ENCODE peak calls at places on chromosomes 3 and 15, in seven cellular contexts. S is type B pancreatic cell, Y is iris pigment epithelial cell, E is HCEC 1CT, Q is progenitor cell of endocrine pancreas, D is GM06990, H is NCI-H1092 treated with DMSO at 0.1 percent for 48 hours. N is an unnamed sample.

GRCh38 chr3:180402463-180403073 is 199.4 kb upstream of the TTC14 start:
- DNase-seq in S (no peak), Y (no peak), Q (no peak), E (no peak), D (no peak), H (no peak), N (no peak)

GRCh38 chr15:81865850-81866537 is 179.8 kb downstream of the MEX3B start:
- DNase-seq in H (no peak), D (peak), Y (no peak), Q (no peak), E (no peak), S (no peak), N (no peak)

GRCh38 chr3:190621209-190621608 is 107.3 kb downstream of the IL1RAP start:
- DNase-seq in E (no peak), Q (no peak), S (no peak), H (no peak), Y (no peak), D (no peak), N (no peak)

GRCh38 chr3:157428957-157429356 is 7.7 kb upstream of the PTX3 start:
- DNase-seq in H (no peak), E (no peak), Q (no peak), D (no peak), Y (no peak), S (no peak), N (no peak)

GRCh38 chr3:115960799-115961198 is 337.5 kb downstream of the GAP43 start:
- DNase-seq in H (no peak), D (peak), S (no peak), E (no peak), Y (no peak), Q (no peak), N (peak)

GRCh38 chr15:69165637-69166025 is 5.2 kb downstream of the GLCE start:
- DNase-seq in D (no peak), S (no peak), E (peak), Y (peak), Q (no peak), H (no peak), N (no peak)

GRCh38 chr15:62964251-62964650 is 78.3 kb upstream of the TPM1 start:
- DNase-seq in Y (peak), H (no peak), S (no peak), E (peak), D (no peak), Q (no peak), N (peak)

GRCh38 chr3:134652409-134652831 is 1.6 kb upstream of the KY start:
- DNase-seq in E (no peak), Q (no peak), D (no peak), Y (no peak), H (peak), S (no peak), N (peak)

GRCh38 chr3:21446027-21446426 is 305.0 kb downstream of the ZNF385D start:
- DNase-seq in D (no peak), Y (no peak), S (no peak), Q (no peak), E (no peak), H (no peak), N (no peak)

GRCh38 chr15:80424381-80424780 is 20.2 kb downstream of the ARNT2 start:
- DNase-seq in Y (no peak), D (no peak), Q (no peak), H (no peak), E (no peak), S (no peak), N (no peak)

GRCh38 chr3:78154521-78155186 is 1114.8 kb downstream of the ROBO2 start:
- DNase-seq in Q (no peak), H (no peak), D (no peak), S (no peak), Y (peak), E (no peak), N (no peak)

GRCh38 chr15:58987036-58987435 is 427 bp upstream of the RNF111 start:
- DNase-seq in S (no peak), H (no peak), D (no peak), Q (no peak), Y (peak), E (no peak), N (no peak)

GRCh38 chr15:70703483-70703882 is 59.9 kb downstream of the UACA start:
- DNase-seq in D (no peak), E (peak), Y (no peak), S (no peak), Q (no peak), H (no peak), N (peak)

GRCh38 chr3:32321095-32321835 is 70.4 kb upstream of the CMTM7 start:
- DNase-seq in Y (no peak), S (no peak), D (no peak), Q (no peak), E (no peak), H (peak), N (no peak)

GRCh38 chr15:37015476-37015875 is 84.9 kb downstream of the MEIS2 start:
- DNase-seq in Q (no peak), Y (no peak), E (no peak), S (no peak), H (no peak), D (peak), N (peak)

GRCh38 chr3:54557538-54558419 is 370.1 kb downstream of the LRTM1 start:
- DNase-seq in H (peak), E (no peak), S (no peak), Y (no peak), D (no peak), Q (no peak), N (no peak)

GRCh38 chr3:183914856-183915255 is 30.2 kb upstream of the PARL start:
- DNase-seq in E (no peak), D (no peak), H (no peak), S (no peak), Q (no peak), Y (no peak), N (no peak)

GRCh38 chr3:72829701-72830100 is 18.5 kb downstream of the SHQ1 start:
- DNase-seq in Y (peak), E (no peak), S (no peak), H (no peak), Q (no peak), D (no peak), N (peak)

GRCh38 chr3:156983559-156983958 is 157.4 kb downstream of the LEKR1 start:
- DNase-seq in E (no peak), D (no peak), S (no peak), Y (no peak), H (no peak), Q (no peak), N (no peak)

GRCh38 chr3:43659250-43659880 is 31.4 kb upstream of the ABHD5 start:
- DNase-seq in H (no peak), Q (no peak), Y (no peak), E (no peak), D (no peak), S (no peak), N (no peak)

GRCh38 chr3:30658328-30659052 is 52.1 kb downstream of the TGFBR2 start:
- DNase-seq in Y (peak), Q (no peak), D (peak), E (peak), S (no peak), H (no peak), N (peak)

GRCh38 chr15:36579792-36580431 is 486 bp downstream of the CDIN1 start:
- DNase-seq in H (no peak), E (no peak), S (no peak), Y (no peak), Q (no peak), D (no peak), N (peak)